ENCODE peak calls at places on chromosomes 3 and 15, in four cellular contexts. B is NCI-H524; C is substantia nigra; T is activated CD4-positive, alpha-beta T cell treated with anti-CD3 and anti-CD28 coated beads, Interleukin-2, amount 50 U/mL, for 4 hours. R is an unnamed sample.

GRCh38 chr3:98519351-98519750 is 3.4 kb downstream of the CLDND1 start:
- DNase-seq in B (no peak), C (no peak), T (no peak), R (no peak)

GRCh38 chr3:129974451-129975331 is at the start of gene TRH:
- DNase-seq in B (no peak), C (no peak), T (no peak), R (peak)

GRCh38 chr3:29637093-29637492 is 356.2 kb downstream of the RBMS3 start:
- DNase-seq in B (no peak), C (no peak), T (no peak), R (no peak)

GRCh38 chr3:156449712-156450574 is 105.0 kb downstream of the SSR3 start:
- DNase-seq in B (peak), C (no peak), T (no peak), R (no peak)

GRCh38 chr15:42846647-42847046 is 73.9 kb downstream of the TTBK2 start:
- DNase-seq in B (no peak), C (no peak), T (no peak), R (peak)

GRCh38 chr3:25527796-25528195 is 99.7 kb downstream of the RARB start:
- DNase-seq in B (no peak), C (no peak), T (no peak), R (no peak)

GRCh38 chr3:94115482-94115881 is 52.6 kb downstream of the NSUN3 start:
- DNase-seq in B (peak), C (no peak), T (no peak), R (no peak)

GRCh38 chr3:29822051-29822450 is 541.2 kb downstream of the RBMS3 start:
- DNase-seq in B (no peak), C (no peak), T (no peak), R (no peak)

GRCh38 chr3:107431048-107431297 is 53.7 kb downstream of the CCDC54 start:
- DNase-seq in B (no peak), C (peak), T (no peak), R (no peak)

GRCh38 chr3:124272611-124273151 is 280.8 kb upstream of the ROPN1 start:
- DNase-seq in B (no peak), C (no peak), T (no peak), R (no peak)

GRCh38 chr3:188002626-188003138 is 151.3 kb upstream of the LPP start:
- DNase-seq in B (no peak), C (no peak), T (no peak), R (no peak)

GRCh38 chr3:39138804-39139415 is 14.5 kb downstream of the CSRNP1 start:
- DNase-seq in B (no peak), C (peak), T (no peak), R (peak)

GRCh38 chr3:63097396-63097795 is 180.7 kb upstream of the SYNPR start:
- DNase-seq in B (no peak), C (no peak), T (no peak), R (no peak)

GRCh38 chr3:63980019-63980418 is 43.3 kb downstream of the PSMD6 start:
- DNase-seq in B (no peak), C (no peak), T (no peak), R (no peak)

GRCh38 chr3:78476076-78476475 is 1291.7 kb downstream of the ROBO1 start:
- DNase-seq in B (no peak), C (no peak), T (no peak), R (no peak)

GRCh38 chr3:10602769-10603768 is 97.7 kb upstream of the ATP2B2 start:
- DNase-seq in B (peak), C (no peak), T (peak), R (no peak)

GRCh38 chr3:153640689-153641308 is 478.8 kb downstream of the RAP2B start:
- DNase-seq in B (no peak), C (no peak), T (no peak), R (no peak)

GRCh38 chr15:28936081-28936480 is 50.3 kb downstream of the APBA2 start:
- DNase-seq in B (no peak), C (peak), T (no peak), R (no peak)

GRCh38 chr3:196868297-196868661 is 559 bp downstream of the SENP5 start:
- DNase-seq in B (no peak), C (peak), T (peak), R (peak)

GRCh38 chr15:75346796-75347221 is at the start of gene NEIL1:
- DNase-seq in B (no peak), C (no peak), T (no peak), R (peak)

GRCh38 chr15:84685304-84685703 is 27.3 kb upstream of the NMB start:
- DNase-seq in B (peak), C (no peak), T (no peak), R (no peak)

GRCh38 chr15:27353837-27354236 is 382.9 kb downstream of the GABRG3 start:
- DNase-seq in B (no peak), C (no peak), T (no peak), R (no peak)

GRCh38 chr15:74233864-74234597 is 2.1 kb upstream of the CCDC33 start:
- DNase-seq in B (no peak), C (no peak), T (no peak), R (peak)

R was measured in H7.